ENCODE peak calls at places on chromosomes 12 and 14, in eight cellular contexts. R is sigmoid colon, A is GM23338, Z is Peyer's patch, N is PC-3, D is hepatocyte, G is H1, K is tibial artery. V is an unnamed sample.

GRCh38 chr12:68406134-68406576 is 74.0 kb upstream of the MDM1 start:
- DNase-seq in R (peak; percentile 98), A (peak; percentile 52), Z (peak; percentile 88), N (peak; percentile 75), D (peak; percentile 59), G (peak; percentile 51), K (peak; percentile 96), V (no peak)

GRCh38 chr12:84913151-84913550 is 552 bp upstream of the SLC6A15 start:
- DNase-seq in R (no peak), A (peak; percentile 61), Z (no peak), N (no peak), D (peak; percentile 10), G (peak; percentile 55), K (no peak), V (peak; percentile 28)

GRCh38 chr12:105485321-105485910 is 154.9 kb downstream of the C12orf75 start:
- DNase-seq in R (no peak), A (no peak), Z (no peak), N (peak; percentile 63), D (peak; percentile 27), G (no peak), K (no peak), V (no peak)

GRCh38 chr12:51124504-51124903 is 41.1 kb upstream of the CSRNP2 start:
- DNase-seq in R (no peak), A (peak; percentile 10), Z (no peak), N (no peak), D (no peak), G (no peak), K (no peak), V (no peak)

GRCh38 chr14:73759183-73759713 is 45.1 kb upstream of the PNMA1 start:
- DNase-seq in R (peak; percentile 91), A (peak; percentile 15), Z (peak; percentile 83), N (peak; percentile 56), D (peak; percentile 85), G (no peak), K (peak; percentile 88), V (no peak)

GRCh38 chr14:92362781-92363235 is 39.8 kb downstream of the SLC24A4 start:
- DNase-seq in R (no peak), A (no peak), Z (no peak), N (peak; percentile 64), D (no peak), G (no peak), K (no peak), V (peak; percentile 9)

GRCh38 chr14:51730094-51730493 is 78.4 kb downstream of the FRMD6 start:
- DNase-seq in R (no peak), A (no peak), Z (no peak), N (no peak), D (no peak), G (no peak), K (no peak), V (no peak)

GRCh38 chr12:7089196-7089871 is 2.9 kb downstream of the C1R start:
- DNase-seq in R (no peak), A (no peak), Z (no peak), N (no peak), D (no peak), G (no peak), K (no peak), V (no peak)

GRCh38 chr12:98908866-98909265 is 263.8 kb downstream of the APAF1 start:
- DNase-seq in R (no peak), A (no peak), Z (no peak), N (no peak), D (no peak), G (no peak), K (no peak), V (no peak)

GRCh38 chr12:131095826-131096680 is 142.3 kb downstream of the ADGRD1 start:
- DNase-seq in R (peak; percentile 15), A (no peak), Z (peak; percentile 19), N (no peak), D (no peak), G (no peak), K (no peak), V (no peak)

GRCh38 chr12:116600959-116601358 is 41.8 kb downstream of the MAP1LC3B2 start:
- DNase-seq in R (no peak), A (no peak), Z (no peak), N (no peak), D (no peak), G (no peak), K (no peak), V (no peak)

GRCh38 chr14:92392726-92393125 is 69.8 kb downstream of the SLC24A4 start:
- DNase-seq in R (no peak), A (no peak), Z (no peak), N (no peak), D (no peak), G (no peak), K (no peak), V (no peak)

GRCh38 chr12:34346372-34347034 is 324.2 kb downstream of the ALG10 start:
- DNase-seq in R (no peak), A (no peak), Z (no peak), N (peak; percentile 2), D (no peak), G (no peak), K (no peak), V (no peak)

GRCh38 chr14:31990959-31991541 is 86.1 kb upstream of the ARHGAP5 start:
- DNase-seq in R (no peak), A (no peak), Z (no peak), N (peak; percentile 60), D (no peak), G (no peak), K (no peak), V (peak; percentile 47)

DNA sequence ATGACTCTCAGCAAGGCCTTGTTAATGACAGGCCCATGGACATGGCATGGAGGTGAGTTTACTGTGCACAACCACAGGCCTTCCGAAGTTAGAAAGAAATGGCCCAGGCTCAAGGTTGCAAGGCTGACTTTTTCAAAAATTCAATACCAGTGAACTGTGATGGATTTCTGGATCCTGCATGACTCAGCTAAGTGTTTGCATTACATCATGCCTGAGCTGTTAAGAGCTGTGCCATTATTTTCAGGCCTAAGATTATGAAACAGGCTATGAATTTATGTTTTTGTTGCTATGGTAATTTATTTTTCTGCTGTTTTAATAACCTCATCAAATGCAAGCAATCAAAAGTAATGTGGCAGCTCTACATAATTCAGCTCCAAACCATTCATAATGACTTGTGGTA is 457.7 kb upstream of the TMEM132C start:
- DNase-seq in R (no peak), A (no peak), Z (no peak), N (peak; percentile 59), D (peak; percentile 58), G (no peak), K (no peak), V (peak; percentile 4)
- H3K27ac ChIP-seq in R (peak overlapping the region; percentile 34), A (no peak overlapping the region), Z (no peak overlapping the region), N (no peak overlapping the region), D (peak overlapping the region; percentile 33), G (no peak overlapping the region), K (no peak overlapping the region), V (peak overlapping the region; percentile 37)

GRCh38 chr14:55129428-55130193 is 559 bp downstream of the LGALS3 start:
- DNase-seq in R (peak; percentile 88), A (peak; percentile 72), Z (peak; percentile 74), N (peak; percentile 84), D (peak; percentile 72), G (peak; percentile 78), K (peak; percentile 87), V (no peak)

GRCh38 chr14:55129086-55129427 is at the start of gene LGALS3:
- DNase-seq in R (peak; percentile 86), A (peak; percentile 78), Z (peak; percentile 91), N (peak; percentile 92), D (peak; percentile 91), G (no peak), K (peak; percentile 90), V (peak; percentile 37)

GRCh38 chr14:55131782-55132181 is 2.7 kb downstream of the LGALS3 start:
- DNase-seq in R (no peak), A (no peak), Z (no peak), N (peak; percentile 33), D (no peak), G (no peak), K (no peak), V (no peak)

GRCh38 chr14:55128386-55129085 is 516 bp upstream of the LGALS3 start:
- DNase-seq in R (no peak), A (no peak), Z (no peak), N (no peak), D (peak; percentile 48), G (no peak), K (no peak), V (no peak)

DNA sequence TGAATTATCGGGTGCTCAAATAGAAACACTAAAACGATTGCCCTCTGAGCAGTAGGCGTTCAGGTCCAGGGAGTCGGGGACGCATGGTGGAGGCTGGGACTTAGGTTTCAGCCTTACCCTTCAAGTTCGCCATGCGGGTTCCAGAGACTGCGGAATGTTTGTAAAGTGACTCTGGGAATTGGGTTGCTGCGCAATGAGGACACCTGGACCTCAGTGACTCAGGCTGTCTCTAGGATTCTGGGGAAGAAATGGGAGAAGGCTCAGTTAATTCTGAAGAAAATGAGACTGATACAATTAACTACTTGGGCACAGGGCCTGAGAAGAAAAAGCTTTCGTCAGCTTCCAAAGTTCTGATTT is 1.1 kb downstream of the LGALS3 start:
- DNase-seq in R (no peak), A (peak; percentile 75), Z (no peak), N (peak; percentile 97), D (no peak), G (no peak), K (no peak), V (peak; percentile 73)
- H3K4me1 ChIP-seq in R (no peaks in the 10 kb centered on the region), A (peaks cover 2% of the 10 kb centered on the region), Z (peaks cover 11% of the 10 kb centered on the region), N (peaks cover 53% of the 10 kb centered on the region), D (peaks cover 14% of the 10 kb centered on the region), G (peaks cover 3% of the 10 kb centered on the region), K (peaks cover 12% of the 10 kb centered on the region), V (peaks cover 18% of the 10 kb centered on the region)

DNA sequence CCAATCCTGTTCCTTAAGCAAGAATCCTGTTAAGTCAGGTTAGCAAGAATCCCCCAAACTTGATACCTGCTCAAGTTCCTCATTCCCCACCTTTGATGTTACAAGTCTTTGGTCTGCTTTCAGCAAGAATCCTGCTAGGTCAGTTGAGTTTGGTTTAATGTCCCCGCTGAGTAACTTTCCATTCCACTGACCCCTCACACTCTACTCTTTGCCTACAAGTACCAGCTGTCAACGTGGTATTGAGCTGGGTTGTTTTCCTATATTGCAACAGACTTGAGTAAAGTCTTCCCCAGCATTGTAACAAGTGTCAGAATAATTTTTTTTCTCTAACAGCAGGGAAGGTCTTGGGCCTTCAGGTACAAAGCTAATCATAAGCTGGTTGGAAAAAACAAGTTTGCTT is 6.3 kb downstream of the PPM1H start:
- DNase-seq in R (no peak), A (peak; percentile 42), Z (no peak), N (no peak), D (no peak), G (no peak), K (no peak), V (no peak)
- H3K27me3 ChIP-seq in R (peaks cover 8% of the 10 kb centered on the region), A (no peaks in the 10 kb centered on the region), Z (no peaks in the 10 kb centered on the region), N (no peaks in the 10 kb centered on the region), D (no peaks in the 10 kb centered on the region), G (no peaks in the 10 kb centered on the region), K (no peaks in the 10 kb centered on the region), V (peaks cover 58% of the 10 kb centered on the region)

DNA sequence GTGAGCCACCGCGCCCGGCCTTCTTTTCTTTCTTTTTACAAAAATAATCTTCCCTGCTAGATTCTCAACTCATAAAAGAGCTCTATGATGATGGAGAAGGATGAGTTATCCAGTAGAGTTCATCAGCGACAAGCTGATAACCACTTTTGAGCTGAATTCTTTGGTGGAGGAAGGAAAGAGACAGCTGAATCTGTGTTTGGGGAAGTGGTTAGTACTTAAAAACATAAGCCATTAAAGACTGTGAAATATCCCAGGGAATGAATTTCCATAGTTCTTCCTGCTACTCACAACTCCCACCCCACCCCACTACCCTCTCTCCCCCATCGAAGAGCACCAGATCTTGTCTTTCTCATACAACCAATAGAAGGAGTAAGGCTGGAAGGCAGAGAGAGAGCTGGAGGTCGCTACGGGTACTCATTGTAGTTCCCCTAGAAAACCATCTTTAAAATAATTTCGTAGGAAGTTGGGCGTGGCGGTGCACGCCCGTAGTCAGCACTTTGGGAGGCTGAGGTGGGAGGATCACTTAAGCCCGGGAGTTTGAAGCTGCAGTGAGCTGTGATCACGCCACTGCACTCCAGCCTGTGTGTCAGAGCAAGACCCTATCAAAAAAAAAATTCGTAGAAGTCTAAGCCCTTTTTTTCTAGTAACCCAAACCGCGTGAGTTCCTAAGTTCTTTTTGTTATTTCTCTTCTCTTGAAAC is 640 bp upstream of the ESPL1 start:
- DNase-seq in R (no peak), A (no peak), Z (no peak), N (no peak), D (no peak), G (no peak), K (no peak), V (no peak)
- H3K27ac ChIP-seq in R (no peak overlapping the region), A (no peak overlapping the region), Z (peak overlapping the region; percentile 63), N (no peak overlapping the region), D (peak overlapping the region; percentile 10), G (no peak overlapping the region), K (peak overlapping the region; percentile 16), V (no peak overlapping the region)